ENCODE peak calls at places on chromosomes 11 and 22, in nine cellular contexts. One of them, this sample, is unnamed.

GRCh38 chr11:120316880-120317688 is 8.0 kb upstream of the TLCD5 start:
- DNase-seq in IMR-90: peak; percentile 29
- DNase-seq in effector memory CD4-positive, alpha-beta T cell: no peak
- DNase-seq in left lung: peak; percentile 83
- DNase-seq in esophagus squamous epithelium: no peak
- DNase-seq in colonic mucosa: peak; percentile 92
- DNase-seq in CD8-positive, alpha-beta T cell: no peak
- DNase-seq in Peyer's patch: peak; percentile 66
- DNase-seq in heart left ventricle: peak; percentile 69
- DNase-seq in this sample: no peak

GRCh38 chr11:70550456-70551195 is 152.3 kb downstream of the CTTN start:
- DNase-seq in IMR-90: no peak
- DNase-seq in heart left ventricle: no peak
- DNase-seq in colonic mucosa: no peak
- DNase-seq in esophagus squamous epithelium: no peak
- DNase-seq in left lung: no peak
- DNase-seq in CD8-positive, alpha-beta T cell: no peak
- DNase-seq in Peyer's patch: no peak
- DNase-seq in effector memory CD4-positive, alpha-beta T cell: no peak
- DNase-seq in this sample: no peak

GRCh38 chr22:24775769-24776492 is 1.4 kb upstream of the PIWIL3 start:
- DNase-seq in esophagus squamous epithelium: no peak
- DNase-seq in CD8-positive, alpha-beta T cell: no peak
- DNase-seq in effector memory CD4-positive, alpha-beta T cell: no peak
- DNase-seq in colonic mucosa: no peak
- DNase-seq in heart left ventricle: no peak
- DNase-seq in Peyer's patch: no peak
- DNase-seq in IMR-90: peak; percentile 26
- DNase-seq in left lung: no peak
- DNase-seq in this sample: no peak

GRCh38 chr11:129224538-129224937 is 32.4 kb upstream of the ARHGAP32 start:
- DNase-seq in heart left ventricle: no peak
- DNase-seq in esophagus squamous epithelium: no peak
- DNase-seq in effector memory CD4-positive, alpha-beta T cell: no peak
- DNase-seq in IMR-90: no peak
- DNase-seq in CD8-positive, alpha-beta T cell: no peak
- DNase-seq in Peyer's patch: no peak
- DNase-seq in colonic mucosa: no peak
- DNase-seq in left lung: no peak
- DNase-seq in this sample: no peak

GRCh38 chr11:79331251-79331901 is 109.5 kb downstream of the TENM4 start:
- DNase-seq in esophagus squamous epithelium: no peak
- DNase-seq in IMR-90: no peak
- DNase-seq in effector memory CD4-positive, alpha-beta T cell: no peak
- DNase-seq in heart left ventricle: no peak
- DNase-seq in colonic mucosa: no peak
- DNase-seq in CD8-positive, alpha-beta T cell: no peak
- DNase-seq in left lung: no peak
- DNase-seq in Peyer's patch: no peak
- DNase-seq in this sample: no peak

GRCh38 chr11:32893947-32894827 is 1.6 kb downstream of the QSER1 start:
- DNase-seq in heart left ventricle: no peak
- DNase-seq in CD8-positive, alpha-beta T cell: no peak
- DNase-seq in esophagus squamous epithelium: no peak
- DNase-seq in Peyer's patch: no peak
- DNase-seq in colonic mucosa: peak; percentile 67
- DNase-seq in IMR-90: peak; percentile 82
- DNase-seq in effector memory CD4-positive, alpha-beta T cell: peak; percentile 42
- DNase-seq in left lung: no peak
- DNase-seq in this sample: no peak

GRCh38 chr11:114478768-114479167 is 39.5 kb downstream of the REXO2 start:
- DNase-seq in Peyer's patch: no peak
- DNase-seq in esophagus squamous epithelium: no peak
- DNase-seq in left lung: no peak
- DNase-seq in heart left ventricle: no peak
- DNase-seq in effector memory CD4-positive, alpha-beta T cell: no peak
- DNase-seq in CD8-positive, alpha-beta T cell: no peak
- DNase-seq in IMR-90: no peak
- DNase-seq in colonic mucosa: no peak
- DNase-seq in this sample: no peak

GRCh38 chr11:44963948-44964347 is 13.3 kb upstream of the TP53I11 start:
- DNase-seq in colonic mucosa: no peak
- DNase-seq in Peyer's patch: no peak
- DNase-seq in left lung: no peak
- DNase-seq in esophagus squamous epithelium: no peak
- DNase-seq in IMR-90: no peak
- DNase-seq in CD8-positive, alpha-beta T cell: no peak
- DNase-seq in effector memory CD4-positive, alpha-beta T cell: no peak
- DNase-seq in heart left ventricle: no peak
- DNase-seq in this sample: no peak

GRCh38 chr22:16783930-16784354 is 41.3 kb downstream of the XKR3 start:
- DNase-seq in heart left ventricle: no peak
- DNase-seq in esophagus squamous epithelium: no peak
- DNase-seq in left lung: no peak
- DNase-seq in CD8-positive, alpha-beta T cell: no peak
- DNase-seq in effector memory CD4-positive, alpha-beta T cell: no peak
- DNase-seq in Peyer's patch: no peak
- DNase-seq in IMR-90: no peak
- DNase-seq in colonic mucosa: no peak
- DNase-seq in this sample: no peak

GRCh38 chr11:44203270-44204043 is 106.5 kb downstream of the ALX4 start:
- DNase-seq in heart left ventricle: peak; percentile 20
- DNase-seq in CD8-positive, alpha-beta T cell: no peak
- DNase-seq in esophagus squamous epithelium: no peak
- DNase-seq in colonic mucosa: no peak
- DNase-seq in Peyer's patch: peak; percentile 61
- DNase-seq in left lung: no peak
- DNase-seq in IMR-90: no peak
- DNase-seq in effector memory CD4-positive, alpha-beta T cell: no peak
- DNase-seq in this sample: no peak

GRCh38 chr11:90947930-90948329 is 725.1 kb upstream of the CHORDC1 start:
- DNase-seq in effector memory CD4-positive, alpha-beta T cell: no peak
- DNase-seq in esophagus squamous epithelium: no peak
- DNase-seq in colonic mucosa: no peak
- DNase-seq in CD8-positive, alpha-beta T cell: no peak
- DNase-seq in Peyer's patch: no peak
- DNase-seq in IMR-90: no peak
- DNase-seq in left lung: no peak
- DNase-seq in heart left ventricle: no peak
- DNase-seq in this sample: no peak

GRCh38 chr11:68044145-68044813 is 5.5 kb downstream of the TCIRG1 start:
- DNase-seq in colonic mucosa: no peak
- DNase-seq in CD8-positive, alpha-beta T cell: no peak
- DNase-seq in esophagus squamous epithelium: no peak
- DNase-seq in IMR-90: no peak
- DNase-seq in heart left ventricle: no peak
- DNase-seq in left lung: no peak
- DNase-seq in Peyer's patch: peak; percentile 49
- DNase-seq in effector memory CD4-positive, alpha-beta T cell: no peak
- DNase-seq in this sample: no peak

GRCh38 chr11:31560842-31561476 is 51.4 kb downstream of the ELP4 start:
- DNase-seq in esophagus squamous epithelium: no peak
- DNase-seq in CD8-positive, alpha-beta T cell: no peak
- DNase-seq in effector memory CD4-positive, alpha-beta T cell: no peak
- DNase-seq in IMR-90: no peak
- DNase-seq in Peyer's patch: no peak
- DNase-seq in colonic mucosa: no peak
- DNase-seq in heart left ventricle: no peak
- DNase-seq in left lung: no peak
- DNase-seq in this sample: no peak

GRCh38 chr11:115961168-115962003 is 457.2 kb upstream of the CADM1 start:
- DNase-seq in heart left ventricle: no peak
- DNase-seq in IMR-90: no peak
- DNase-seq in colonic mucosa: no peak
- DNase-seq in left lung: no peak
- DNase-seq in esophagus squamous epithelium: no peak
- DNase-seq in effector memory CD4-positive, alpha-beta T cell: no peak
- DNase-seq in Peyer's patch: no peak
- DNase-seq in CD8-positive, alpha-beta T cell: no peak
- DNase-seq in this sample: no peak

GRCh38 chr11:8690374-8691342 is 8.1 kb downstream of the RPL27A start:
- DNase-seq in esophagus squamous epithelium: no peak
- DNase-seq in left lung: no peak
- DNase-seq in CD8-positive, alpha-beta T cell: no peak
- DNase-seq in Peyer's patch: no peak
- DNase-seq in IMR-90: no peak
- DNase-seq in effector memory CD4-positive, alpha-beta T cell: no peak
- DNase-seq in heart left ventricle: no peak
- DNase-seq in colonic mucosa: no peak
- DNase-seq in this sample: no peak

GRCh38 chr11:62716816-62717215 is 9.3 kb downstream of the GNG3 start:
- DNase-seq in esophagus squamous epithelium: no peak
- DNase-seq in CD8-positive, alpha-beta T cell: no peak
- DNase-seq in IMR-90: no peak
- DNase-seq in colonic mucosa: no peak
- DNase-seq in effector memory CD4-positive, alpha-beta T cell: no peak
- DNase-seq in heart left ventricle: no peak
- DNase-seq in Peyer's patch: no peak
- DNase-seq in left lung: no peak
- DNase-seq in this sample: no peak
- H3K36me3 ChIP-seq in esophagus squamous epithelium: peaks cover 100% of the 10 kb centered on the region
- H3K36me3 ChIP-seq in CD8-positive, alpha-beta T cell: peaks cover 79% of the 10 kb centered on the region
- H3K36me3 ChIP-seq in IMR-90: peaks cover 72% of the 10 kb centered on the region
- H3K36me3 ChIP-seq in colonic mucosa: peaks cover 35% of the 10 kb centered on the region
- H3K36me3 ChIP-seq in effector memory CD4-positive, alpha-beta T cell: peaks cover 83% of the 10 kb centered on the region
- H3K36me3 ChIP-seq in heart left ventricle: peaks cover 99% of the 10 kb centered on the region
- H3K36me3 ChIP-seq in Peyer's patch: peaks cover 100% of the 10 kb centered on the region
- H3K36me3 ChIP-seq in left lung: peaks cover 99% of the 10 kb centered on the region
- H3K36me3 ChIP-seq in this sample: peaks cover 96% of the 10 kb centered on the region

DNA sequence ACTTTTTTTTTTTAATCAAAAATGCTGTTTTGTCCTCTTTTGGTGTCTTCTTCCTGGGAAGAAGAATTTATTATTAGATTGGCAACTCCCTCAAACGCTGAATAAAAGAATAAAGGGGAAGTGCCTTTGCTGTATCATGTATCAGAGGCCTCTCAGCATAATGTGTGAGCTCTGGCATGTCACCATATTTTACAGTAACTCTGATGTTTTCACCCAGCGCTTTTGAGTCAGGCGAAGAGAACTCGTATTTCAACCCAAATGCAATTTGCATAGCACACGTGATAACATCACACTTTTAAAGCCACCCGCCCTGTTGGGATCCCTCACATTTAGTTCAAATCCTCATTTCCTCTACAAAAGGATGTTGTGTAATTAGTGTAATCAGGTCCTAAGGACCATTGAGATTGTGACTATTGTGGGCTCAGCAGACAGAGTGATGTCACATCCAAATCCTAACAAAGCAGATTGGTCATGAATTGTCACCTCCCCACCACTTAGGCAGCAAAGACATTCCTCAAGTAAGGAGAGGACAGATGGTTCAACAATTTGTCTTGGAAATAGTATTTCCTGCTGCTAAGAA is 496.1 kb upstream of the LARGE1 start:
- DNase-seq in esophagus squamous epithelium: no peak
- DNase-seq in left lung: no peak
- DNase-seq in heart left ventricle: no peak
- DNase-seq in Peyer's patch: no peak
- DNase-seq in effector memory CD4-positive, alpha-beta T cell: no peak
- DNase-seq in CD8-positive, alpha-beta T cell: no peak
- DNase-seq in IMR-90: no peak
- DNase-seq in colonic mucosa: no peak
- DNase-seq in this sample: no peak
- H3K4me3 ChIP-seq in esophagus squamous epithelium: no peak overlapping the region
- H3K4me3 ChIP-seq in left lung: no peak overlapping the region
- H3K4me3 ChIP-seq in heart left ventricle: no peak overlapping the region
- H3K4me3 ChIP-seq in Peyer's patch: no peak overlapping the region
- H3K4me3 ChIP-seq in effector memory CD4-positive, alpha-beta T cell: no peak overlapping the region
- H3K4me3 ChIP-seq in CD8-positive, alpha-beta T cell: no peak overlapping the region
- H3K4me3 ChIP-seq in IMR-90: no peak overlapping the region
- H3K4me3 ChIP-seq in colonic mucosa: no peak overlapping the region
- H3K4me3 ChIP-seq in this sample: no peak overlapping the region

DNA sequence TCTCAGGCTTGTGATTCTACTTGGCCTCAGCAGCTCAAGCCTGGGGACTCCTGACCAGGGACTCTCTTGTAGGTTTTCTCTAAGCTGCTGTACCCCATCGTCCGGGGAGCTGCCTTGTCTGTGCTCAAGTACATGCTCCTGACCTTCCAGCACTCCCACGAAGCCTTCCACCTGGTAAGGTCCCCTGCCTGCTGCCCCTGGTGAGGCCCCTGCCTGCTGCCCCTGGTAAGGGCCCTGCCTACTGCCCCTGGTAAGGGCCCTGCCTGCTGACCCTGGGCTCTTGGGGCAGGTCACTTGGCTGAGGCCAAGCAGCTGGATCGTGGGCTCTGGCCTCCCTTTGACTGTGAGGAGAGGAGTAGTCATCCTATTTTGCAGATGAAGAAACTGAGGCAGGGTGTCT is 11.3 kb downstream of the USP35 start:
- DNase-seq in IMR-90: no peak
- DNase-seq in esophagus squamous epithelium: no peak
- DNase-seq in Peyer's patch: peak; percentile 35
- DNase-seq in left lung: no peak
- DNase-seq in CD8-positive, alpha-beta T cell: no peak
- DNase-seq in heart left ventricle: no peak
- DNase-seq in effector memory CD4-positive, alpha-beta T cell: no peak
- DNase-seq in colonic mucosa: no peak
- DNase-seq in this sample: no peak
- H3K36me3 ChIP-seq in IMR-90: peaks cover 48% of the 10 kb centered on the region
- H3K36me3 ChIP-seq in esophagus squamous epithelium: peaks cover 75% of the 10 kb centered on the region
- H3K36me3 ChIP-seq in Peyer's patch: peaks cover 30% of the 10 kb centered on the region
- H3K36me3 ChIP-seq in left lung: peaks cover 40% of the 10 kb centered on the region
- H3K36me3 ChIP-seq in CD8-positive, alpha-beta T cell: no peaks in the 10 kb centered on the region
- H3K36me3 ChIP-seq in heart left ventricle: peaks cover 46% of the 10 kb centered on the region
- H3K36me3 ChIP-seq in effector memory CD4-positive, alpha-beta T cell: no peaks in the 10 kb centered on the region
- H3K36me3 ChIP-seq in colonic mucosa: no peaks in the 10 kb centered on the region
- H3K36me3 ChIP-seq in this sample: no peaks in the 10 kb centered on the region

GRCh38 chr11:60906132-60906972 is at the start of gene PRPF19:
- DNase-seq in Peyer's patch: peak; percentile 97
- DNase-seq in IMR-90: peak; percentile 92
- DNase-seq in effector memory CD4-positive, alpha-beta T cell: peak; percentile 99
- DNase-seq in heart left ventricle: peak; percentile 98
- DNase-seq in esophagus squamous epithelium: peak; percentile 60
- DNase-seq in CD8-positive, alpha-beta T cell: peak; percentile 98
- DNase-seq in left lung: peak; percentile 97
- DNase-seq in colonic mucosa: peak; percentile 99
- DNase-seq in this sample: peak; percentile 90

GRCh38 chr11:60902625-60903024 is 3.8 kb downstream of the PRPF19 start:
- DNase-seq in heart left ventricle: no peak
- DNase-seq in colonic mucosa: no peak
- DNase-seq in Peyer's patch: no peak
- DNase-seq in effector memory CD4-positive, alpha-beta T cell: no peak
- DNase-seq in esophagus squamous epithelium: no peak
- DNase-seq in left lung: no peak
- DNase-seq in IMR-90: no peak
- DNase-seq in CD8-positive, alpha-beta T cell: no peak
- DNase-seq in this sample: no peak

GRCh38 chr11:60908803-60909202 is 2.4 kb upstream of the PRPF19 start:
- DNase-seq in heart left ventricle: no peak
- DNase-seq in Peyer's patch: no peak
- DNase-seq in left lung: no peak
- DNase-seq in colonic mucosa: no peak
- DNase-seq in IMR-90: no peak
- DNase-seq in effector memory CD4-positive, alpha-beta T cell: no peak
- DNase-seq in CD8-positive, alpha-beta T cell: no peak
- DNase-seq in esophagus squamous epithelium: no peak
- DNase-seq in this sample: no peak

GRCh38 chr11:60905551-60906113 is 753 bp downstream of the PRPF19 start:
- DNase-seq in esophagus squamous epithelium: no peak
- DNase-seq in left lung: no peak
- DNase-seq in heart left ventricle: no peak
- DNase-seq in IMR-90: peak; percentile 78
- DNase-seq in Peyer's patch: no peak
- DNase-seq in CD8-positive, alpha-beta T cell: peak; percentile 38
- DNase-seq in effector memory CD4-positive, alpha-beta T cell: no peak
- DNase-seq in colonic mucosa: peak; percentile 44
- DNase-seq in this sample: no peak

GRCh38 chr11:60905047-60905446 is 1.3 kb downstream of the PRPF19 start:
- DNase-seq in esophagus squamous epithelium: no peak
- DNase-seq in effector memory CD4-positive, alpha-beta T cell: no peak
- DNase-seq in colonic mucosa: no peak
- DNase-seq in Peyer's patch: no peak
- DNase-seq in IMR-90: no peak
- DNase-seq in CD8-positive, alpha-beta T cell: no peak
- DNase-seq in left lung: no peak
- DNase-seq in heart left ventricle: no peak
- DNase-seq in this sample: no peak
- H3K4me3 ChIP-seq in esophagus squamous epithelium: peak overlapping the region; percentile 94
- H3K4me3 ChIP-seq in effector memory CD4-positive, alpha-beta T cell: peak overlapping the region; percentile 77
- H3K4me3 ChIP-seq in colonic mucosa: peak overlapping the region; percentile 71
- H3K4me3 ChIP-seq in Peyer's patch: peak overlapping the region; percentile 96
- H3K4me3 ChIP-seq in IMR-90: peak overlapping the region; percentile 69
- H3K4me3 ChIP-seq in CD8-positive, alpha-beta T cell: peak overlapping the region; percentile 61
- H3K4me3 ChIP-seq in left lung: no peak overlapping the region
- H3K4me3 ChIP-seq in heart left ventricle: peak overlapping the region; percentile 98
- H3K4me3 ChIP-seq in this sample: peak overlapping the region; percentile 92

This sample was measured in SK-N-MC.